ENCODE peak calls at places on chromosomes 3 and 15, in five cellular contexts. N is germinal center; B is T-cell; O is kidney; I is activated CD4-positive, CD25-positive, alpha-beta regulatory T cell treated with anti-CD3 and anti-CD28 coated beads, Interleukin-2, amount 50 U/mL, for 16 hours. V is an unnamed sample.

GRCh38 chr3:100108464-100109079 is 5.7 kb downstream of the FILIP1L start:
- DNase-seq in N (no peak), B (no peak), O (no peak), I (no peak), V (no peak)

GRCh38 chr3:41503998-41504623 is 304.8 kb downstream of the CTNNB1 start:
- DNase-seq in N (no peak), B (no peak), O (no peak), I (no peak), V (no peak)

GRCh38 chr15:70596354-70597055 is 166.9 kb downstream of the UACA start:
- DNase-seq in N (no peak), B (no peak), O (no peak), I (no peak), V (no peak)

GRCh38 chr3:181354140-181354539 is 357.6 kb upstream of the SOX2 start:
- DNase-seq in N (no peak), B (no peak), O (no peak), I (no peak), V (no peak)

GRCh38 chr3:149305376-149305775 is 28.1 kb downstream of the TM4SF18 start:
- DNase-seq in N (no peak), B (no peak), O (no peak), I (no peak), V (no peak)

GRCh38 chr3:112746675-112747276 is 99.9 kb downstream of the CD200R1L start:
- DNase-seq in N (no peak), B (no peak), O (no peak), I (no peak), V (no peak)

GRCh38 chr3:61136191-61136590 is 115.1 kb downstream of the FHIT start:
- DNase-seq in N (no peak), B (no peak), O (no peak), I (no peak), V (no peak)

GRCh38 chr3:79729096-79729495 is 38.7 kb downstream of the ROBO1 start:
- DNase-seq in N (no peak), B (no peak), O (peak; percentile 23), I (no peak), V (no peak)

V was measured in KG1.